ENCODE peak calls at places on chromosomes 4 and X, in ten cellular contexts. One of them, this sample, is unnamed.

GRCh38 chrX:41472231-41472815 is 25.2 kb downstream of the NYX start:
- DNase-seq in kidney tubule cell: peak; percentile 86
- DNase-seq in stimulated activated CD8-positive, alpha-beta memory T cell treated with anti-CD3 and anti-CD28 coated beads, Interleukin-7, amount 100 ng/mL, for 4 hours: no peak
- DNase-seq in endothelial cell: no peak
- DNase-seq in ovary: no peak
- DNase-seq in PC-3: no peak
- DNase-seq in dorsolateral prefrontal cortex: no peak
- DNase-seq in stimulated activated CD4-positive, alpha-beta T cell treated with anti-CD3 and anti-CD28 coated beads, Interleukin-4, amount 100 ng/mL, for 4 hours: no peak
- DNase-seq in cardiac muscle cell: no peak
- DNase-seq in Karpas-422: no peak
- DNase-seq in this sample: no peak

GRCh38 chr4:182369211-182369610 is 126.0 kb downstream of the TENM3 start:
- DNase-seq in dorsolateral prefrontal cortex: no peak
- DNase-seq in ovary: no peak
- DNase-seq in kidney tubule cell: no peak
- DNase-seq in endothelial cell: no peak
- DNase-seq in cardiac muscle cell: peak; percentile 60
- DNase-seq in PC-3: no peak
- DNase-seq in stimulated activated CD8-positive, alpha-beta memory T cell treated with anti-CD3 and anti-CD28 coated beads, Interleukin-7, amount 100 ng/mL, for 4 hours: no peak
- DNase-seq in stimulated activated CD4-positive, alpha-beta T cell treated with anti-CD3 and anti-CD28 coated beads, Interleukin-4, amount 100 ng/mL, for 4 hours: no peak
- DNase-seq in Karpas-422: no peak
- DNase-seq in this sample: no peak

GRCh38 chr4:54226399-54227260 is 2.5 kb upstream of the PDGFRA start:
- DNase-seq in ovary: peak; percentile 83
- DNase-seq in Karpas-422: no peak
- DNase-seq in stimulated activated CD8-positive, alpha-beta memory T cell treated with anti-CD3 and anti-CD28 coated beads, Interleukin-7, amount 100 ng/mL, for 4 hours: no peak
- DNase-seq in cardiac muscle cell: peak; percentile 96
- DNase-seq in endothelial cell: peak; percentile 36
- DNase-seq in kidney tubule cell: no peak
- DNase-seq in dorsolateral prefrontal cortex: no peak
- DNase-seq in PC-3: no peak
- DNase-seq in stimulated activated CD4-positive, alpha-beta T cell treated with anti-CD3 and anti-CD28 coated beads, Interleukin-4, amount 100 ng/mL, for 4 hours: no peak
- DNase-seq in this sample: no peak

GRCh38 chrX:9148626-9149385 is 114.9 kb upstream of the FAM9B start:
- DNase-seq in PC-3: peak; percentile 76
- DNase-seq in cardiac muscle cell: peak; percentile 64
- DNase-seq in ovary: no peak
- DNase-seq in endothelial cell: no peak
- DNase-seq in stimulated activated CD4-positive, alpha-beta T cell treated with anti-CD3 and anti-CD28 coated beads, Interleukin-4, amount 100 ng/mL, for 4 hours: no peak
- DNase-seq in dorsolateral prefrontal cortex: no peak
- DNase-seq in kidney tubule cell: peak; percentile 85
- DNase-seq in stimulated activated CD8-positive, alpha-beta memory T cell treated with anti-CD3 and anti-CD28 coated beads, Interleukin-7, amount 100 ng/mL, for 4 hours: no peak
- DNase-seq in Karpas-422: no peak
- DNase-seq in this sample: no peak

GRCh38 chr4:142846729-142847606 is 867 bp upstream of the INPP4B start:
- DNase-seq in dorsolateral prefrontal cortex: no peak
- DNase-seq in ovary: peak; percentile 49
- DNase-seq in endothelial cell: peak; percentile 30
- DNase-seq in stimulated activated CD8-positive, alpha-beta memory T cell treated with anti-CD3 and anti-CD28 coated beads, Interleukin-7, amount 100 ng/mL, for 4 hours: peak; percentile 45
- DNase-seq in kidney tubule cell: peak; percentile 70
- DNase-seq in PC-3: peak; percentile 90
- DNase-seq in Karpas-422: no peak
- DNase-seq in stimulated activated CD4-positive, alpha-beta T cell treated with anti-CD3 and anti-CD28 coated beads, Interleukin-4, amount 100 ng/mL, for 4 hours: peak; percentile 65
- DNase-seq in cardiac muscle cell: peak; percentile 30
- DNase-seq in this sample: no peak

GRCh38 chrX:10246846-10247245 is 90.1 kb downstream of the CLCN4 start:
- DNase-seq in ovary: no peak
- DNase-seq in stimulated activated CD8-positive, alpha-beta memory T cell treated with anti-CD3 and anti-CD28 coated beads, Interleukin-7, amount 100 ng/mL, for 4 hours: no peak
- DNase-seq in endothelial cell: no peak
- DNase-seq in cardiac muscle cell: no peak
- DNase-seq in kidney tubule cell: no peak
- DNase-seq in dorsolateral prefrontal cortex: no peak
- DNase-seq in Karpas-422: no peak
- DNase-seq in stimulated activated CD4-positive, alpha-beta T cell treated with anti-CD3 and anti-CD28 coated beads, Interleukin-4, amount 100 ng/mL, for 4 hours: no peak
- DNase-seq in PC-3: no peak
- DNase-seq in this sample: no peak

GRCh38 chr4:52407545-52407944 is 251.6 kb downstream of the USP46 start:
- DNase-seq in dorsolateral prefrontal cortex: no peak
- DNase-seq in cardiac muscle cell: no peak
- DNase-seq in stimulated activated CD4-positive, alpha-beta T cell treated with anti-CD3 and anti-CD28 coated beads, Interleukin-4, amount 100 ng/mL, for 4 hours: no peak
- DNase-seq in ovary: no peak
- DNase-seq in Karpas-422: peak; percentile 16
- DNase-seq in stimulated activated CD8-positive, alpha-beta memory T cell treated with anti-CD3 and anti-CD28 coated beads, Interleukin-7, amount 100 ng/mL, for 4 hours: no peak
- DNase-seq in kidney tubule cell: peak; percentile 41
- DNase-seq in endothelial cell: no peak
- DNase-seq in PC-3: peak; percentile 73
- DNase-seq in this sample: no peak

GRCh38 chrX:68830486-68831404 is 1.9 kb downstream of the EFNB1 start:
- DNase-seq in dorsolateral prefrontal cortex: no peak
- DNase-seq in kidney tubule cell: peak; percentile 36
- DNase-seq in Karpas-422: no peak
- DNase-seq in endothelial cell: no peak
- DNase-seq in PC-3: peak; percentile 26
- DNase-seq in cardiac muscle cell: no peak
- DNase-seq in stimulated activated CD4-positive, alpha-beta T cell treated with anti-CD3 and anti-CD28 coated beads, Interleukin-4, amount 100 ng/mL, for 4 hours: no peak
- DNase-seq in stimulated activated CD8-positive, alpha-beta memory T cell treated with anti-CD3 and anti-CD28 coated beads, Interleukin-7, amount 100 ng/mL, for 4 hours: no peak
- DNase-seq in ovary: no peak
- DNase-seq in this sample: no peak

GRCh38 chr4:10164877-10165283 is 48.3 kb upstream of the WDR1 start:
- DNase-seq in kidney tubule cell: peak; percentile 45
- DNase-seq in cardiac muscle cell: peak; percentile 77
- DNase-seq in stimulated activated CD8-positive, alpha-beta memory T cell treated with anti-CD3 and anti-CD28 coated beads, Interleukin-7, amount 100 ng/mL, for 4 hours: no peak
- DNase-seq in ovary: peak; percentile 37
- DNase-seq in PC-3: peak; percentile 43
- DNase-seq in endothelial cell: peak; percentile 66
- DNase-seq in Karpas-422: no peak
- DNase-seq in dorsolateral prefrontal cortex: no peak
- DNase-seq in stimulated activated CD4-positive, alpha-beta T cell treated with anti-CD3 and anti-CD28 coated beads, Interleukin-4, amount 100 ng/mL, for 4 hours: peak; percentile 13
- DNase-seq in this sample: no peak

GRCh38 chr4:74111990-74112389 is 13.0 kb upstream of the CXCL2 start:
- DNase-seq in ovary: no peak
- DNase-seq in dorsolateral prefrontal cortex: no peak
- DNase-seq in Karpas-422: no peak
- DNase-seq in kidney tubule cell: peak; percentile 97
- DNase-seq in stimulated activated CD8-positive, alpha-beta memory T cell treated with anti-CD3 and anti-CD28 coated beads, Interleukin-7, amount 100 ng/mL, for 4 hours: no peak
- DNase-seq in endothelial cell: no peak
- DNase-seq in PC-3: no peak
- DNase-seq in cardiac muscle cell: peak; percentile 68
- DNase-seq in stimulated activated CD4-positive, alpha-beta T cell treated with anti-CD3 and anti-CD28 coated beads, Interleukin-4, amount 100 ng/mL, for 4 hours: no peak
- DNase-seq in this sample: peak; percentile 97

GRCh38 chr4:177163532-177163931 is 146.1 kb upstream of the NEIL3 start:
- DNase-seq in stimulated activated CD8-positive, alpha-beta memory T cell treated with anti-CD3 and anti-CD28 coated beads, Interleukin-7, amount 100 ng/mL, for 4 hours: no peak
- DNase-seq in PC-3: no peak
- DNase-seq in kidney tubule cell: peak; percentile 31
- DNase-seq in endothelial cell: no peak
- DNase-seq in Karpas-422: no peak
- DNase-seq in cardiac muscle cell: no peak
- DNase-seq in dorsolateral prefrontal cortex: no peak
- DNase-seq in stimulated activated CD4-positive, alpha-beta T cell treated with anti-CD3 and anti-CD28 coated beads, Interleukin-4, amount 100 ng/mL, for 4 hours: no peak
- DNase-seq in ovary: no peak
- DNase-seq in this sample: peak; percentile 27

GRCh38 chr4:94758141-94758699 is 465 bp downstream of the BMPR1B start:
- DNase-seq in ovary: peak; percentile 83
- DNase-seq in cardiac muscle cell: peak; percentile 22
- DNase-seq in PC-3: peak; percentile 54
- DNase-seq in kidney tubule cell: peak; percentile 43
- DNase-seq in stimulated activated CD8-positive, alpha-beta memory T cell treated with anti-CD3 and anti-CD28 coated beads, Interleukin-7, amount 100 ng/mL, for 4 hours: no peak
- DNase-seq in stimulated activated CD4-positive, alpha-beta T cell treated with anti-CD3 and anti-CD28 coated beads, Interleukin-4, amount 100 ng/mL, for 4 hours: no peak
- DNase-seq in dorsolateral prefrontal cortex: no peak
- DNase-seq in endothelial cell: peak; percentile 61
- DNase-seq in Karpas-422: no peak
- DNase-seq in this sample: no peak

GRCh38 chrX:40573763-40574162 is 7.0 kb upstream of the ATP6AP2 start:
- DNase-seq in ovary: no peak
- DNase-seq in cardiac muscle cell: peak; percentile 33
- DNase-seq in endothelial cell: no peak
- DNase-seq in kidney tubule cell: peak; percentile 38
- DNase-seq in Karpas-422: peak; percentile 84
- DNase-seq in stimulated activated CD4-positive, alpha-beta T cell treated with anti-CD3 and anti-CD28 coated beads, Interleukin-4, amount 100 ng/mL, for 4 hours: no peak
- DNase-seq in dorsolateral prefrontal cortex: no peak
- DNase-seq in stimulated activated CD8-positive, alpha-beta memory T cell treated with anti-CD3 and anti-CD28 coated beads, Interleukin-7, amount 100 ng/mL, for 4 hours: no peak
- DNase-seq in PC-3: peak; percentile 50
- DNase-seq in this sample: no peak

GRCh38 chr4:2935762-2936743 is 27.2 kb downstream of the NOP14 start:
- DNase-seq in cardiac muscle cell: peak; percentile 33
- DNase-seq in stimulated activated CD8-positive, alpha-beta memory T cell treated with anti-CD3 and anti-CD28 coated beads, Interleukin-7, amount 100 ng/mL, for 4 hours: peak; percentile 52
- DNase-seq in dorsolateral prefrontal cortex: no peak
- DNase-seq in stimulated activated CD4-positive, alpha-beta T cell treated with anti-CD3 and anti-CD28 coated beads, Interleukin-4, amount 100 ng/mL, for 4 hours: peak; percentile 56
- DNase-seq in PC-3: peak; percentile 88
- DNase-seq in kidney tubule cell: peak; percentile 93
- DNase-seq in ovary: peak; percentile 33
- DNase-seq in Karpas-422: peak; percentile 63
- DNase-seq in endothelial cell: no peak
- DNase-seq in this sample: peak; percentile 39

GRCh38 chrX:11180571-11180970 is 69.4 kb downstream of the HCCS start:
- DNase-seq in PC-3: peak; percentile 73
- DNase-seq in cardiac muscle cell: no peak
- DNase-seq in stimulated activated CD8-positive, alpha-beta memory T cell treated with anti-CD3 and anti-CD28 coated beads, Interleukin-7, amount 100 ng/mL, for 4 hours: no peak
- DNase-seq in endothelial cell: no peak
- DNase-seq in dorsolateral prefrontal cortex: no peak
- DNase-seq in Karpas-422: no peak
- DNase-seq in ovary: no peak
- DNase-seq in kidney tubule cell: peak; percentile 29
- DNase-seq in stimulated activated CD4-positive, alpha-beta T cell treated with anti-CD3 and anti-CD28 coated beads, Interleukin-4, amount 100 ng/mL, for 4 hours: no peak
- DNase-seq in this sample: no peak

GRCh38 chr4:2281575-2282343 is 19.9 kb upstream of the MXD4 start:
- DNase-seq in PC-3: no peak
- DNase-seq in kidney tubule cell: no peak
- DNase-seq in cardiac muscle cell: no peak
- DNase-seq in stimulated activated CD8-positive, alpha-beta memory T cell treated with anti-CD3 and anti-CD28 coated beads, Interleukin-7, amount 100 ng/mL, for 4 hours: peak; percentile 71
- DNase-seq in stimulated activated CD4-positive, alpha-beta T cell treated with anti-CD3 and anti-CD28 coated beads, Interleukin-4, amount 100 ng/mL, for 4 hours: peak; percentile 38
- DNase-seq in Karpas-422: peak; percentile 76
- DNase-seq in endothelial cell: no peak
- DNase-seq in dorsolateral prefrontal cortex: no peak
- DNase-seq in ovary: no peak
- DNase-seq in this sample: no peak

GRCh38 chr4:28229092-28229491 is 1368.5 kb downstream of the STIM2 start:
- DNase-seq in cardiac muscle cell: no peak
- DNase-seq in dorsolateral prefrontal cortex: no peak
- DNase-seq in PC-3: peak; percentile 76
- DNase-seq in endothelial cell: no peak
- DNase-seq in kidney tubule cell: no peak
- DNase-seq in ovary: no peak
- DNase-seq in stimulated activated CD4-positive, alpha-beta T cell treated with anti-CD3 and anti-CD28 coated beads, Interleukin-4, amount 100 ng/mL, for 4 hours: no peak
- DNase-seq in Karpas-422: no peak
- DNase-seq in stimulated activated CD8-positive, alpha-beta memory T cell treated with anti-CD3 and anti-CD28 coated beads, Interleukin-7, amount 100 ng/mL, for 4 hours: no peak
- DNase-seq in this sample: no peak

GRCh38 chr4:80365928-80366327 is 30.4 kb downstream of the CFAP299 start:
- DNase-seq in kidney tubule cell: peak; percentile 71
- DNase-seq in Karpas-422: peak; percentile 67
- DNase-seq in stimulated activated CD4-positive, alpha-beta T cell treated with anti-CD3 and anti-CD28 coated beads, Interleukin-4, amount 100 ng/mL, for 4 hours: peak; percentile 42
- DNase-seq in endothelial cell: peak; percentile 58
- DNase-seq in ovary: peak; percentile 46
- DNase-seq in dorsolateral prefrontal cortex: no peak
- DNase-seq in cardiac muscle cell: peak; percentile 68
- DNase-seq in stimulated activated CD8-positive, alpha-beta memory T cell treated with anti-CD3 and anti-CD28 coated beads, Interleukin-7, amount 100 ng/mL, for 4 hours: peak; percentile 13
- DNase-seq in PC-3: peak; percentile 82
- DNase-seq in this sample: peak; percentile 12

GRCh38 chr4:70849277-70849676 is 9.6 kb upstream of the GRSF1 start:
- DNase-seq in stimulated activated CD8-positive, alpha-beta memory T cell treated with anti-CD3 and anti-CD28 coated beads, Interleukin-7, amount 100 ng/mL, for 4 hours: no peak
- DNase-seq in kidney tubule cell: no peak
- DNase-seq in PC-3: no peak
- DNase-seq in stimulated activated CD4-positive, alpha-beta T cell treated with anti-CD3 and anti-CD28 coated beads, Interleukin-4, amount 100 ng/mL, for 4 hours: no peak
- DNase-seq in ovary: no peak
- DNase-seq in dorsolateral prefrontal cortex: no peak
- DNase-seq in Karpas-422: no peak
- DNase-seq in endothelial cell: no peak
- DNase-seq in cardiac muscle cell: no peak
- DNase-seq in this sample: no peak

GRCh38 chrX:136781180-136781797 is 557 bp upstream of the ARHGEF6 start:
- DNase-seq in kidney tubule cell: no peak
- DNase-seq in cardiac muscle cell: peak; percentile 26
- DNase-seq in stimulated activated CD8-positive, alpha-beta memory T cell treated with anti-CD3 and anti-CD28 coated beads, Interleukin-7, amount 100 ng/mL, for 4 hours: no peak
- DNase-seq in dorsolateral prefrontal cortex: no peak
- DNase-seq in PC-3: peak; percentile 79
- DNase-seq in Karpas-422: no peak
- DNase-seq in stimulated activated CD4-positive, alpha-beta T cell treated with anti-CD3 and anti-CD28 coated beads, Interleukin-4, amount 100 ng/mL, for 4 hours: no peak
- DNase-seq in ovary: no peak
- DNase-seq in endothelial cell: no peak
- DNase-seq in this sample: no peak

GRCh38 chr4:123547167-123547817 is 150.7 kb downstream of the SPRY1 start:
- DNase-seq in stimulated activated CD8-positive, alpha-beta memory T cell treated with anti-CD3 and anti-CD28 coated beads, Interleukin-7, amount 100 ng/mL, for 4 hours: no peak
- DNase-seq in PC-3: peak; percentile 42
- DNase-seq in kidney tubule cell: peak; percentile 59
- DNase-seq in endothelial cell: peak; percentile 9
- DNase-seq in Karpas-422: no peak
- DNase-seq in cardiac muscle cell: no peak
- DNase-seq in stimulated activated CD4-positive, alpha-beta T cell treated with anti-CD3 and anti-CD28 coated beads, Interleukin-4, amount 100 ng/mL, for 4 hours: no peak
- DNase-seq in dorsolateral prefrontal cortex: no peak
- DNase-seq in ovary: no peak
- DNase-seq in this sample: no peak

GRCh38 chr4:154376461-154376860 is 115.1 kb downstream of the DCHS2 start:
- DNase-seq in endothelial cell: no peak
- DNase-seq in dorsolateral prefrontal cortex: no peak
- DNase-seq in stimulated activated CD8-positive, alpha-beta memory T cell treated with anti-CD3 and anti-CD28 coated beads, Interleukin-7, amount 100 ng/mL, for 4 hours: no peak
- DNase-seq in stimulated activated CD4-positive, alpha-beta T cell treated with anti-CD3 and anti-CD28 coated beads, Interleukin-4, amount 100 ng/mL, for 4 hours: no peak
- DNase-seq in Karpas-422: no peak
- DNase-seq in cardiac muscle cell: no peak
- DNase-seq in ovary: no peak
- DNase-seq in PC-3: no peak
- DNase-seq in kidney tubule cell: no peak
- DNase-seq in this sample: no peak

GRCh38 chr4:32117696-32118095 is 1397.5 kb downstream of the PCDH7 start:
- DNase-seq in stimulated activated CD4-positive, alpha-beta T cell treated with anti-CD3 and anti-CD28 coated beads, Interleukin-4, amount 100 ng/mL, for 4 hours: no peak
- DNase-seq in Karpas-422: no peak
- DNase-seq in stimulated activated CD8-positive, alpha-beta memory T cell treated with anti-CD3 and anti-CD28 coated beads, Interleukin-7, amount 100 ng/mL, for 4 hours: no peak
- DNase-seq in cardiac muscle cell: no peak
- DNase-seq in PC-3: peak; percentile 6
- DNase-seq in ovary: no peak
- DNase-seq in kidney tubule cell: no peak
- DNase-seq in dorsolateral prefrontal cortex: no peak
- DNase-seq in endothelial cell: no peak
- DNase-seq in this sample: no peak

GRCh38 chr4:77960367-77960766 is 96.8 kb upstream of the FRAS1 start:
- DNase-seq in stimulated activated CD8-positive, alpha-beta memory T cell treated with anti-CD3 and anti-CD28 coated beads, Interleukin-7, amount 100 ng/mL, for 4 hours: no peak
- DNase-seq in PC-3: no peak
- DNase-seq in cardiac muscle cell: no peak
- DNase-seq in dorsolateral prefrontal cortex: no peak
- DNase-seq in stimulated activated CD4-positive, alpha-beta T cell treated with anti-CD3 and anti-CD28 coated beads, Interleukin-4, amount 100 ng/mL, for 4 hours: no peak
- DNase-seq in endothelial cell: no peak
- DNase-seq in kidney tubule cell: no peak
- DNase-seq in ovary: no peak
- DNase-seq in Karpas-422: no peak
- DNase-seq in this sample: no peak

GRCh38 chrX:119015407-119016242 is 41.2 kb downstream of the LONRF3 start:
- DNase-seq in dorsolateral prefrontal cortex: no peak
- DNase-seq in ovary: peak; percentile 53
- DNase-seq in Karpas-422: peak; percentile 92
- DNase-seq in stimulated activated CD8-positive, alpha-beta memory T cell treated with anti-CD3 and anti-CD28 coated beads, Interleukin-7, amount 100 ng/mL, for 4 hours: no peak
- DNase-seq in PC-3: peak; percentile 98
- DNase-seq in cardiac muscle cell: peak; percentile 81
- DNase-seq in endothelial cell: no peak
- DNase-seq in kidney tubule cell: peak; percentile 94
- DNase-seq in stimulated activated CD4-positive, alpha-beta T cell treated with anti-CD3 and anti-CD28 coated beads, Interleukin-4, amount 100 ng/mL, for 4 hours: peak; percentile 20
- DNase-seq in this sample: peak; percentile 63

GRCh38 chr4:163603246-163603645 is 108.8 kb downstream of the TMA16 start:
- DNase-seq in Karpas-422: peak; percentile 64
- DNase-seq in endothelial cell: no peak
- DNase-seq in cardiac muscle cell: no peak
- DNase-seq in kidney tubule cell: no peak
- DNase-seq in dorsolateral prefrontal cortex: no peak
- DNase-seq in stimulated activated CD8-positive, alpha-beta memory T cell treated with anti-CD3 and anti-CD28 coated beads, Interleukin-7, amount 100 ng/mL, for 4 hours: no peak
- DNase-seq in PC-3: no peak
- DNase-seq in stimulated activated CD4-positive, alpha-beta T cell treated with anti-CD3 and anti-CD28 coated beads, Interleukin-4, amount 100 ng/mL, for 4 hours: no peak
- DNase-seq in ovary: no peak
- DNase-seq in this sample: no peak

GRCh38 chr4:147725673-147726072 is 6.2 kb upstream of the ARHGAP10 start:
- DNase-seq in cardiac muscle cell: no peak
- DNase-seq in endothelial cell: no peak
- DNase-seq in PC-3: peak; percentile 42
- DNase-seq in kidney tubule cell: no peak
- DNase-seq in Karpas-422: no peak
- DNase-seq in stimulated activated CD8-positive, alpha-beta memory T cell treated with anti-CD3 and anti-CD28 coated beads, Interleukin-7, amount 100 ng/mL, for 4 hours: no peak
- DNase-seq in stimulated activated CD4-positive, alpha-beta T cell treated with anti-CD3 and anti-CD28 coated beads, Interleukin-4, amount 100 ng/mL, for 4 hours: no peak
- DNase-seq in dorsolateral prefrontal cortex: no peak
- DNase-seq in ovary: no peak
- DNase-seq in this sample: no peak

GRCh38 chrX:101417981-101418841 is 10.2 kb downstream of the HNRNPH2 start:
- DNase-seq in stimulated activated CD4-positive, alpha-beta T cell treated with anti-CD3 and anti-CD28 coated beads, Interleukin-4, amount 100 ng/mL, for 4 hours: peak; percentile 39
- DNase-seq in ovary: peak; percentile 77
- DNase-seq in Karpas-422: peak; percentile 55
- DNase-seq in endothelial cell: peak; percentile 70
- DNase-seq in dorsolateral prefrontal cortex: peak; percentile 41
- DNase-seq in PC-3: no peak
- DNase-seq in stimulated activated CD8-positive, alpha-beta memory T cell treated with anti-CD3 and anti-CD28 coated beads, Interleukin-7, amount 100 ng/mL, for 4 hours: peak; percentile 20
- DNase-seq in cardiac muscle cell: peak; percentile 48
- DNase-seq in kidney tubule cell: peak; percentile 28
- DNase-seq in this sample: no peak